ENCODE peak calls at places on chromosomes 6 and 20, in four cellular contexts. L, G, H and R are unnamed samples.

GRCh38 chr20:63206878-63207277 is 9.1 kb downstream of the YTHDF1 start:
- DNase-seq in L (no peak), G (no peak), H (no peak), R (no peak)

GRCh38 chr6:108739496-108740330 is 108.5 kb upstream of the ARMC2 start:
- DNase-seq in G (peak; percentile 11), H (no peak), L (no peak), R (peak; percentile 85)

GRCh38 chr6:16760536-16761468 is at the start of gene ATXN1:
- DNase-seq in H (peak; percentile 81), L (peak; percentile 64), G (peak; percentile 55), R (peak; percentile 70)

GRCh38 chr6:138931660-138932059 is 56.4 kb downstream of the REPS1 start:
- DNase-seq in G (no peak), L (no peak), H (no peak), R (no peak)

GRCh38 chr6:1735239-1735803 is 125.6 kb downstream of the FOXC1 start:
- DNase-seq in H (no peak), L (no peak), G (no peak), R (no peak)

GRCh38 chr6:157428418-157429202 is 47.6 kb downstream of the ZDHHC14 start:
- DNase-seq in G (no peak), L (no peak), H (no peak), R (peak; percentile 51)

GRCh38 chr6:100167585-100167984 is 173.6 kb upstream of the MCHR2 start:
- DNase-seq in L (no peak), H (no peak), G (no peak), R (no peak)

GRCh38 chr6:170057034-170057734 is 233.7 kb downstream of the DLL1 start:
- DNase-seq in H (peak; percentile 48), L (no peak), G (no peak), R (no peak)

GRCh38 chr6:161303628-161304340 is 29.9 kb upstream of the AGPAT4 start:
- DNase-seq in L (no peak), H (no peak), G (no peak), R (no peak)

GRCh38 chr20:45041464-45042337 is 59.2 kb downstream of the KCNS1 start:
- DNase-seq in L (no peak), H (no peak), G (peak; percentile 68), R (peak; percentile 89)